ENCODE peak calls at places on chromosomes 12 and 14, in four cellular contexts. S, J, G and H are unnamed samples.

GRCh38 chr12:30145351-30146017 is 361.7 kb upstream of the TMTC1 start:
- DNase-seq in J (no peak), S (no peak), G (no peak), H (no peak)

GRCh38 chr12:93667672-93668071 is 9.5 kb upstream of the CRADD start:
- DNase-seq in S (no peak), J (no peak), G (no peak), H (no peak)

GRCh38 chr14:36519431-36520321 is at the start of gene NKX2-1:
- DNase-seq in S (no peak), G (no peak), J (peak), H (no peak)

GRCh38 chr12:110340706-110341105 is 59.7 kb downstream of the ATP2A2 start:
- DNase-seq in G (no peak), J (no peak), S (no peak), H (no peak)

GRCh38 chr12:110741795-110742717 is 635 bp downstream of the PPP1CC start:
- DNase-seq in S (no peak), J (no peak), G (peak), H (peak)

GRCh38 chr12:51419473-51420228 is 5.0 kb upstream of the SLC4A8 start:
- DNase-seq in G (peak), S (no peak), J (no peak), H (no peak)

GRCh38 chr14:57962293-57962996 is 96.6 kb upstream of the SLC35F4 start:
- DNase-seq in J (peak), S (no peak), G (no peak), H (no peak)

GRCh38 chr14:95786566-95786965 is 72.6 kb upstream of the TCL1A start:
- DNase-seq in J (no peak), G (no peak), S (no peak), H (no peak)

GRCh38 chr12:41856228-41856627 is 288.4 kb downstream of the GXYLT1 start:
- DNase-seq in G (no peak), J (no peak), S (no peak), H (no peak)

GRCh38 chr14:52023518-52023917 is 34.2 kb downstream of the RTRAF start:
- DNase-seq in J (no peak), G (peak), S (peak), H (no peak)

GRCh38 chr12:11652351-11653040 is 3.0 kb downstream of the ETV6 start:
- DNase-seq in S (peak), J (no peak), G (peak), H (no peak)

GRCh38 chr14:93240678-93241000 is 33.6 kb downstream of the UBR7 start:
- DNase-seq in J (no peak), S (no peak), G (no peak), H (no peak)

GRCh38 chr14:24542346-24542936 is 33.6 kb downstream of the CTSG start:
- DNase-seq in J (no peak), S (no peak), G (no peak), H (no peak)

GRCh38 chr14:95233702-95234241 is 76.4 kb upstream of the DICER1 start:
- DNase-seq in S (peak), G (no peak), J (no peak), H (no peak)

GRCh38 chr14:81147140-81147897 is 73.4 kb downstream of the GTF2A1 start:
- DNase-seq in J (no peak), G (no peak), S (no peak), H (no peak)

GRCh38 chr12:91111366-91112321 is at the start of gene LUM:
- DNase-seq in G (peak), J (no peak), S (peak), H (no peak)

GRCh38 chr12:93191956-93192355 is 185.8 kb upstream of the NUDT4 start:
- DNase-seq in S (no peak), J (no peak), G (no peak), H (no peak)

GRCh38 chr14:63564318-63564717 is 21.1 kb upstream of the PPP2R5E start:
- DNase-seq in G (peak), S (no peak), J (no peak), H (no peak)

GRCh38 chr14:95686935-95687334 is 709 bp downstream of the TCL1B start:
- DNase-seq in G (no peak), J (no peak), S (no peak), H (no peak)

GRCh38 chr14:20751963-20752562 is 6.4 kb downstream of the EDDM3A start:
- DNase-seq in J (no peak), S (no peak), G (no peak), H (no peak)

GRCh38 chr12:128811806-128812205 is 12.0 kb downstream of the SLC15A4 start:
- DNase-seq in G (no peak), J (no peak), S (no peak), H (no peak)

GRCh38 chr12:12349711-12350665 is at the start of gene MANSC1:
- DNase-seq in S (peak), G (peak), J (peak), H (peak)

GRCh38 chr12:77152623-77153193 is 87.3 kb upstream of the E2F7 start:
- DNase-seq in G (peak), S (no peak), J (no peak), H (no peak)

GRCh38 chr14:29144598-29144997 is 378.0 kb downstream of the FOXG1 start:
- DNase-seq in S (no peak), G (peak), J (no peak), H (no peak)

GRCh38 chr12:7588703-7589329 is 76.9 kb downstream of the APOBEC1 start:
- DNase-seq in J (peak), S (peak), G (peak), H (no peak)

GRCh38 chr12:2288875-2289274 is 236.1 kb downstream of the CACNA1C start:
- DNase-seq in J (no peak), S (no peak), G (no peak), H (no peak)

GRCh38 chr14:93010543-93011541 is 87.9 kb downstream of the CHGA start:
- DNase-seq in G (no peak), J (no peak), S (no peak), H (no peak)

GRCh38 chr12:91513354-91513753 is 330.7 kb upstream of the DCN start:
- DNase-seq in S (no peak), J (no peak), G (no peak), H (no peak)

GRCh38 chr12:15558915-15559528 is 230.2 kb downstream of the EPS8 start:
- DNase-seq in J (no peak), S (no peak), G (peak), H (no peak)

GRCh38 chr12:25845415-25845814 is 113.1 kb upstream of the RASSF8 start:
- DNase-seq in S (no peak), G (no peak), J (no peak), H (no peak)

GRCh38 chr14:54737132-54737711 is 165.4 kb downstream of the GCH1 start:
- DNase-seq in S (no peak), J (no peak), G (peak), H (no peak)

GRCh38 chr12:120257041-120257821 is 8.3 kb downstream of the PXN start:
- DNase-seq in G (peak), S (peak), J (no peak), H (peak)

GRCh38 chr14:74507085-74507484 is 13.5 kb downstream of the ISCA2 start:
- DNase-seq in S (no peak), G (no peak), J (no peak), H (no peak)

GRCh38 chr14:74509587-74510210 is 16.1 kb downstream of the ISCA2 start:
- DNase-seq in G (no peak), J (no peak), S (no peak), H (no peak)

GRCh38 chr14:74507796-74508195 is 14.2 kb downstream of the ISCA2 start:
- DNase-seq in J (no peak), S (no peak), G (no peak), H (no peak)

GRCh38 chr14:74508844-74509428 is 15.4 kb downstream of the ISCA2 start:
- DNase-seq in S (no peak), J (no peak), G (no peak), H (no peak)

DNA sequence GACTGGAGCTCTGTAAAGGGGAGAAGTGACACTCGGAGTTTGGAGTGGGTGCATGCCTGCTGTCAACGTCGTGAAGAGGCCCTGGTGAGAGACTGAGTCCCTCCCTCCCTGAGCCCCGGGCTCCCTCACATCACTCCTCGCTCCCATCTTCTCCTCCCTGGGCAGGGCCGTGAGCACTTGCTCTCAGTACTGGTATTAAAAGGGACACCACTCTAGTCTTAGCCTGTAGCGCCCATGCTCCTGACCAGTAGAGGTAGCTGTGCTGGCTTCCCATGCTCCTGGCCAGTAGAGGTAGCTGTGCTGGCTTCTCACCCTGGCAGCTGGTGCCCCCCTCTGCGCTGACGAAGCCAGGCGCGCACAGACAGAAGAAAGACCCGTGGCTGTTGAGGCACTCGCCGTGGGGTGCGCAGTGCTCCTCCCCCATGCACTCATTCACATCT is 14.7 kb downstream of the ISCA2 start:
- DNase-seq in J (no peak), G (peak), S (no peak), H (no peak)
- TF ChIP-seq CTCF in J (peak), G (peak), S (no peak), H (no peak)

GRCh38 chr12:54824402-54824801 is 29.9 kb upstream of the MUCL1 start:
- DNase-seq in J (no peak), S (no peak), G (peak), H (no peak)
- TF ChIP-seq CTCF in J (peak), S (no peak), G (peak), H (peak)

DNA sequence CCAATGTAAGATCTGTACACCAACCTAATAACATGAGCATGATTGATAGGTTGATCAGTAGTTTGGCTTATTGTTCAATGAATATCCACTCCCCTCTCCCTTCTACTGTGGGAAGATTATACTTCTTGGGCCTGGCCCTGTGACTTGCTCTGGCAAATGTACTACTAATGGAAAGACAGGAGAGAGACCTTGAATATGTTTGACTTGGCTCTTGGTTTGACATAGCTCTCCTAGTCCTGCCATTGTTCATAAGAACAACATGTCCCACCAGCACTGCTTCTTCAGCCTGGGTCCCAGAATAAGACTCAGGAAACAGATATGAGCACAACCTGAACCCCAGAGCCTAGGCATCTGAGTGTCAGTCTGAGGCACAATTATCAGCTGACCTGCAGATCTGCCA is 112.8 kb upstream of the RESF1 start:
- DNase-seq in G (no peak), S (no peak), J (no peak), H (no peak)
- TF ChIP-seq CTCF in G (no peak), S (no peak), J (no peak), H (no peak)

DNA sequence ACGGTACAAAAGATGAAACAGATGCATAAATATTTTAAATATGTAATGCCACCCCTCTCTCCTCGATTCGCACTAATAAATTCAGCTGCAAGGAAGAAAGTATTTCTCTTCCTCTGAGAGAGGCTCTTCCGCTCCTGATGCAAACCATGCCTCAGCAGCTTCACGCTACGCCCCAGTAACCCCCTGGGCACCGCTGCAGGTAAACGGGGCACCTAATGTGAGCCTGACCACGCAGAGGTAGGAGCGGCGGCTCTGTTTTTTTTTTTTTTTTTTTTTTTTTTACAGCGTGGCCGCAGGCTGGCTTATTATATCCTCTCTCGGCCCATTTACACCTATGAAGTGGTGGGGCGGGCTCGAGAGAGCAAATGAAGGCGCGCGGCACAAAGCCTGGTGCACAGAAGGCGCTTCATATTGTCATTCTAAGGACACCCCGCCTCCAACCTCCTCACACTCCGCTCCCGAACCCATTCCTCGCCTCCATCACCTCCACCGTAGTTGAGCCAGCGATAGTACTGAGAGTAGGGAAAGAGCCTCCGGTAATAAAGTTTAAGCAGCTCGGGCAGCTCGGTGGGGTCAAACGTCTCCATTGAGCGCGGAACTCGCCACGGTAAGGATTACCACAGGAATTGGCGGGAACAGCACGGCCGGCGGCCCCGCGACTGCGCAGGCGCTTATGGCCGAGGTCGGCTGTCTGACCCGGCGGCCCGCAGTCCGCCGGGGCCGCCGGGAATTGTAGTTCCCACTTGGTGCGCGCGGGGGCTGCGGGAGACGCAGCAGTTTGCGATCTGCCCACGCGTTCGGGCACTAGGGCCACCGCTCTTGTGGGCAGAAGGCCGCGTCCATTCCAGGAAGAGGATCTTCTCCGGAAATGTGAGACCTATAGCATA is at the start of gene PRIM1:
- DNase-seq in S (peak), J (peak), G (peak), H (peak)
- TF ChIP-seq CTCF in S (no peak), J (peak), G (no peak), H (peak)

GRCh38 chr12:47767197-47767724 is 5.8 kb upstream of the SLC48A1 start:
- DNase-seq in S (peak), G (peak), J (no peak), H (no peak)
- TF ChIP-seq CTCF in S (peak), G (peak), J (peak), H (no peak)

GRCh38 chr12:101968770-101969169 is 91.4 kb downstream of the DRAM1 start:
- DNase-seq in G (no peak), S (no peak), J (no peak), H (no peak)
- TF ChIP-seq CTCF in G (no peak), S (no peak), J (no peak), H (no peak)

GRCh38 chr14:70594461-70594860 is 6.0 kb downstream of the MED6 start:
- DNase-seq in S (no peak), G (no peak), J (no peak), H (no peak)

GRCh38 chr14:70600382-70601157 is at the start of gene MED6:
- DNase-seq in S (peak), J (peak), G (peak), H (peak)

GRCh38 chr14:70601162-70601561 is 707 bp upstream of the MED6 start:
- DNase-seq in S (no peak), J (no peak), G (peak), H (no peak)

DNA sequence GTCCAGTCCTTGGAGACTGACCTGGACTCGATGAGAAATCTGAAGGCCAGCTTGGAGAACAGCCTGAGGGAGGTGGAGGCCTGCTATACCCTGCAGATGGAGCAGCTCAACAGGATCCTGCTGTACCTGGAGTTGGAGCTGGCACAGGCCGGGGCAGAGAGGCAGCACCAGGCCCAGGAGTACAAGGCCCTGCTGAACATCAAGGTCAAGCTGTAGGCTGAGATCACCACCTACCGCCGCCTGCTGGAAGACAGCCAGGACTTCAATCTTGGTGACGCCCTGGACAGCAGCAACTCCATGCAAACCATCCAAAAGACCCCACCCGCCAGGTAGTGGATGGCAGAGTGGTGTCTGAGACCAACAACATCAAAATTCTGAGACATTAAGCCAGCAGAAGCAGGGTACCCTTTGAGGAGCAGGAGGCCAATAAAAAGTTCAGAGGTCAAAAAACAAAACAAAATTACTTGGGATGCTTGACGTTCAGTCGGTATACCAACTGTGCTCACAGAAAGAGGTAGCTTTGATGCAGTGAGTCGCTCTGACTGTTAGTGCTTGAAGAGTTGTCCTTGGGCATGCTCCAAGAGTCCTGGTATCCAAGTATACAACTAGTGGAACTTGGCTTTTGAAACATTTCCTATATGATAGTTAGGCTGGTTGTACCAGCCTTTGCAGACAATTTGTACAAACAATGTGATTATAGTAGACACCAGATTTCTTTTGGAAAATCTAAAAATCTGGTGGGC is 4.8 kb downstream of the MED6 start:
- DNase-seq in G (peak), J (no peak), S (peak), H (no peak)
- TF ChIP-seq CTCF in G (no peak), J (no peak), S (no peak), H (no peak)